ENCODE peak calls at places on chromosome 20, in four cellular contexts. I, G, X and J are unnamed samples.

GRCh38 chr20:63495167-63495720 is 3.6 kb downstream of the EEF1A2 start:
- DNase-seq in I (no peak), G (no peak), X (no peak), J (no peak)

GRCh38 chr20:10352934-10353866 is 80.8 kb downstream of the MKKS start:
- DNase-seq in I (no peak), G (peak; percentile 29), X (no peak), J (no peak)

GRCh38 chr20:44222969-44223368 is 12.4 kb upstream of the OSER1 start:
- DNase-seq in I (no peak), G (no peak), X (no peak), J (no peak)

GRCh38 chr20:55140631-55141030 is 665.2 kb downstream of the DOK5 start:
- DNase-seq in I (peak; percentile 72), G (no peak), X (no peak), J (no peak)

GRCh38 chr20:63697357-63697867 is 960 bp downstream of the TNFRSF6B start:
- DNase-seq in I (no peak), G (no peak), X (no peak), J (no peak)

GRCh38 chr20:19767070-19767469 is 9.0 kb downstream of the RIN2 start:
- DNase-seq in I (no peak), G (no peak), X (no peak), J (no peak)

GRCh38 chr20:48489046-48489463 is 338.7 kb downstream of the PREX1 start:
- DNase-seq in I (no peak), G (no peak), X (no peak), J (no peak)

GRCh38 chr20:1622450-1622849 is 2.6 kb upstream of the SIRPB1 start:
- DNase-seq in I (peak; percentile 57), G (no peak), X (peak; percentile 50), J (no peak)

GRCh38 chr20:19617256-19617655 is 140.8 kb upstream of the RIN2 start:
- DNase-seq in I (no peak), G (no peak), X (no peak), J (no peak)

GRCh38 chr20:62088258-62089127 is 22.8 kb upstream of the TAF4 start:
- DNase-seq in I (no peak), G (peak; percentile 92), X (no peak), J (no peak)

GRCh38 chr20:47236639-47236900 is 119.9 kb downstream of the ZMYND8 start:
- DNase-seq in I (no peak), G (no peak), X (no peak), J (no peak)

GRCh38 chr20:59723108-59723500 is 118.8 kb downstream of the PHACTR3 start:
- DNase-seq in I (no peak), G (no peak), X (peak; percentile 94), J (no peak)

GRCh38 chr20:3316131-3316530 is 77.1 kb upstream of the SLC4A11 start:
- DNase-seq in I (no peak), G (no peak), X (no peak), J (no peak)

GRCh38 chr20:38428800-38429199 is 6.3 kb downstream of the SNHG17 start:
- DNase-seq in I (no peak), G (no peak), X (no peak), J (no peak)

GRCh38 chr20:62117658-62118057 is 4.6 kb upstream of the LSM14B start:
- DNase-seq in I (peak; percentile 75), G (no peak), X (no peak), J (no peak)

GRCh38 chr20:58103961-58104360 is 124.5 kb downstream of the ANKRD60 start:
- DNase-seq in I (no peak), G (no peak), X (no peak), J (no peak)

GRCh38 chr20:45342863-45343444 is 5.3 kb downstream of the SDC4 start:
- DNase-seq in I (no peak), G (no peak), X (no peak), J (no peak)

GRCh38 chr20:46964299-46965123 is 69.9 kb downstream of the EYA2 start:
- DNase-seq in I (peak; percentile 25), G (no peak), X (no peak), J (no peak)

GRCh38 chr20:12699374-12700228 is 309.2 kb upstream of the SPTLC3 start:
- DNase-seq in I (no peak), G (no peak), X (no peak), J (no peak)

GRCh38 chr20:7859371-7859802 is 80.9 kb downstream of the HAO1 start:
- DNase-seq in I (peak; percentile 56), G (peak; percentile 84), X (peak; percentile 43), J (no peak)

GRCh38 chr20:11766961-11767360 is 150.7 kb upstream of the BTBD3 start:
- DNase-seq in I (no peak), G (no peak), X (no peak), J (no peak)

GRCh38 chr20:57346477-57346876 is 4.6 kb upstream of the RAE1 start:
- DNase-seq in I (peak; percentile 81), G (peak; percentile 86), X (peak; percentile 62), J (peak; percentile 53)

GRCh38 chr20:61311656-61312387 is 59.8 kb downstream of the CDH4 start:
- DNase-seq in I (peak; percentile 82), G (no peak), X (no peak), J (no peak)

GRCh38 chr20:32822189-32822588 is 2.4 kb downstream of the MAPRE1 start:
- DNase-seq in I (no peak), G (no peak), X (no peak), J (no peak)

GRCh38 chr20:23881371-23881770 is 1.8 kb upstream of the CST5 start:
- DNase-seq in I (no peak), G (no peak), X (no peak), J (no peak)

GRCh38 chr20:11906626-11907480 is 10.8 kb upstream of the BTBD3 start:
- DNase-seq in I (no peak), G (no peak), X (no peak), J (no peak)

GRCh38 chr20:33506576-33506975 is 16.7 kb downstream of the CBFA2T2 start:
- DNase-seq in I (no peak), G (no peak), X (no peak), J (no peak)

GRCh38 chr20:60255866-60256265 is 297.6 kb downstream of the CDH26 start:
- DNase-seq in I (no peak), G (no peak), X (no peak), J (no peak)

GRCh38 chr20:36847009-36847709 is 28.8 kb upstream of the TLDC2 start:
- DNase-seq in I (no peak), G (peak; percentile 96), X (no peak), J (peak; percentile 30)

GRCh38 chr20:38888059-38888831 is 38.0 kb upstream of the FAM83D start:
- DNase-seq in I (no peak), G (no peak), X (no peak), J (peak; percentile 42)

GRCh38 chr20:20782221-20782620 is 69.8 kb upstream of the RALGAPA2 start:
- DNase-seq in I (no peak), G (no peak), X (no peak), J (no peak)

GRCh38 chr20:19265646-19266374 is 53.4 kb downstream of the SLC24A3 start:
- DNase-seq in I (no peak), G (no peak), X (no peak), J (no peak)

GRCh38 chr20:63153254-63154221 is 62.4 kb downstream of the YTHDF1 start:
- DNase-seq in I (no peak), G (no peak), X (no peak), J (no peak)

GRCh38 chr20:25196701-25197120 is 1.2 kb downstream of the ENTPD6 start:
- DNase-seq in I (peak; percentile 70), G (no peak), X (no peak), J (no peak)

GRCh38 chr20:48750376-48750775 is 77.4 kb downstream of the PREX1 start:
- DNase-seq in I (no peak), G (no peak), X (no peak), J (no peak)

GRCh38 chr20:58306421-58307261 is 2.9 kb upstream of the RAB22A start:
- DNase-seq in I (peak; percentile 89), G (peak; percentile 31), X (peak; percentile 85), J (no peak)